ENCODE peak calls at places on chromosomes 11 and 22, in six cellular contexts. G is IMR-90; U is left colon; R is upper lobe of right lung; D is stimulated activated CD4-positive, alpha-beta T cell treated with anti-CD3 and anti-CD28 coated beads, Interleukin-4, amount 100 ng/mL, for 48 hours; T is mesenteric fat pad. K is an unnamed sample.
A peak's percentile ranks its signal among the peaks of the same experiment; 100 is the strongest.

GRCh38 chr22:24953294-24954113 is 988 bp downstream of the KIAA1671 start:
- DNase-seq in D (no peak), R (peak; percentile 74), U (peak; percentile 67), T (no peak), G (no peak), K (no peak)

GRCh38 chr22:25668437-25668836 is 73.6 kb upstream of the MYO18B start:
- DNase-seq in D (no peak), R (no peak), U (no peak), G (peak; percentile 52), T (no peak), K (no peak)

GRCh38 chr11:38835986-38836385 is 2237.9 kb upstream of the RAG2 start:
- DNase-seq in G (no peak), D (no peak), R (no peak), T (no peak), U (no peak), K (no peak)

GRCh38 chr11:68914761-68915160 is 11.1 kb downstream of the IGHMBP2 start:
- DNase-seq in T (no peak), U (no peak), R (no peak), D (no peak), G (no peak), K (no peak)

GRCh38 chr22:42313804-42314581 is 43.5 kb upstream of the TCF20 start:
- DNase-seq in R (no peak), D (no peak), G (peak; percentile 54), U (peak; percentile 77), T (no peak), K (no peak)

GRCh38 chr22:26364066-26365015 is 64.7 kb upstream of the ASPHD2 start:
- DNase-seq in T (no peak), R (no peak), G (peak; percentile 80), D (peak; percentile 18), U (peak; percentile 57), K (no peak)

GRCh38 chr22:26798433-26799065 is 141.2 kb downstream of the MIAT start:
- DNase-seq in D (no peak), U (peak; percentile 58), G (no peak), R (no peak), T (no peak), K (no peak)

GRCh38 chr22:43831561-43832392 is 19.7 kb upstream of the EFCAB6 start:
- DNase-seq in D (no peak), G (no peak), T (no peak), U (no peak), R (peak; percentile 59), K (no peak)

GRCh38 chr11:128595221-128595620 is 7.9 kb upstream of the ETS1 start:
- DNase-seq in U (no peak), G (peak; percentile 39), R (no peak), D (no peak), T (no peak), K (no peak)

GRCh38 chr22:46060292-46061123 is 83.5 kb upstream of the WNT7B start:
- DNase-seq in R (no peak), G (no peak), U (peak; percentile 1), D (no peak), T (no peak), K (no peak)

GRCh38 chr11:80122211-80122610 is 681.4 kb upstream of the TENM4 start:
- DNase-seq in R (no peak), T (no peak), G (no peak), D (no peak), U (no peak), K (no peak)

GRCh38 chr11:124897681-124898680 is at the start of gene ROBO4:
- DNase-seq in T (peak; percentile 88), D (no peak), G (peak; percentile 94), U (no peak), R (no peak), K (peak; percentile 29)

GRCh38 chr11:9962722-9963121 is 298.8 kb downstream of the SWAP70 start:
- DNase-seq in R (no peak), U (no peak), T (no peak), G (peak; percentile 23), D (no peak), K (no peak)

GRCh38 chr11:75475767-75476650 is 43.0 kb upstream of the KLHL35 start:
- DNase-seq in G (peak; percentile 60), U (peak; percentile 50), T (no peak), D (no peak), R (no peak), K (no peak)

GRCh38 chr22:29263791-29264216 is 4.0 kb downstream of the RHBDD3 start:
- DNase-seq in U (no peak), D (no peak), R (no peak), G (no peak), T (no peak), K (no peak)

GRCh38 chr11:74322667-74323066 is 11.2 kb upstream of the P4HA3 start:
- DNase-seq in U (no peak), G (peak; percentile 16), D (no peak), R (no peak), T (no peak), K (no peak)

GRCh38 chr11:69393865-69394233 is 87.6 kb upstream of the LINC01488 start:
- DNase-seq in U (no peak), G (no peak), T (no peak), D (no peak), R (no peak), K (no peak)

GRCh38 chr22:45518580-45518991 is 15.9 kb downstream of the FBLN1 start:
- DNase-seq in U (no peak), G (no peak), R (no peak), T (no peak), D (no peak), K (no peak)

GRCh38 chr11:62193954-62194353 is 3.9 kb downstream of the SCGB1D1 start:
- DNase-seq in T (no peak), D (no peak), G (no peak), R (no peak), U (no peak), K (no peak)

GRCh38 chr11:8793114-8793777 is 110.7 kb downstream of the RPL27A start:
- DNase-seq in U (no peak), G (peak; percentile 51), T (no peak), R (no peak), D (no peak), K (no peak)

GRCh38 chr11:110415081-110415480 is 14.7 kb upstream of the FDX1 start:
- DNase-seq in U (no peak), G (peak; percentile 36), T (no peak), D (no peak), R (no peak), K (no peak)

GRCh38 chr22:45861259-45861658 is 115.7 kb downstream of the WNT7B start:
- DNase-seq in U (no peak), G (no peak), D (no peak), R (no peak), T (no peak), K (no peak)

GRCh38 chr11:45333506-45333971 is 47.4 kb upstream of the SYT13 start:
- DNase-seq in T (no peak), U (peak; percentile 16), D (no peak), R (no peak), G (peak; percentile 65), K (peak; percentile 2)

GRCh38 chr11:65983589-65983987 is 18.4 kb downstream of the EIF1AD start:
- DNase-seq in G (no peak), U (no peak), T (no peak), R (no peak), D (no peak), K (no peak)

GRCh38 chr11:91243630-91244029 is 981.0 kb upstream of the FAT3 start:
- DNase-seq in D (no peak), U (no peak), T (no peak), R (no peak), G (no peak), K (no peak)

GRCh38 chr11:76592961-76593360 is 77.6 kb downstream of the LRRC32 start:
- DNase-seq in D (no peak), U (peak; percentile 82), T (peak; percentile 74), G (no peak), R (no peak), K (no peak)

GRCh38 chr11:9701799-9702198 is 37.9 kb downstream of the SWAP70 start:
- DNase-seq in D (no peak), G (no peak), R (no peak), T (no peak), U (no peak), K (no peak)

GRCh38 chr22:48520888-48521600 is 1306.6 kb downstream of the BRD1 start:
- DNase-seq in G (no peak), R (no peak), U (no peak), T (no peak), D (no peak), K (no peak)

GRCh38 chr11:6646631-6647281 is 8.9 kb downstream of the DCHS1 start:
- DNase-seq in G (peak; percentile 60), U (no peak), R (no peak), T (no peak), D (no peak), K (no peak)

GRCh38 chr11:122690801-122691649 is 35.5 kb downstream of the UBASH3B start:
- DNase-seq in R (no peak), T (no peak), G (peak; percentile 57), D (no peak), U (no peak), K (no peak)

GRCh38 chr11:6855971-6856542 is 6.8 kb upstream of the OR10A2 start:
- DNase-seq in T (no peak), R (no peak), D (no peak), G (peak; percentile 67), U (no peak), K (no peak)

GRCh38 chr22:45398214-45398613 is 15.2 kb downstream of the SMC1B start:
- DNase-seq in D (no peak), T (no peak), G (no peak), R (no peak), U (no peak), K (no peak)

GRCh38 chr11:84720706-84721402 is 906.3 kb downstream of the DLG2 start:
- DNase-seq in R (peak; percentile 69), T (no peak), D (no peak), U (peak; percentile 26), G (no peak), K (no peak)

GRCh38 chr11:35047179-35047578 is 91.8 kb upstream of the CD44 start:
- DNase-seq in U (no peak), T (no peak), G (no peak), R (no peak), D (no peak), K (no peak)

GRCh38 chr11:115552151-115552550 is 47.9 kb upstream of the CADM1 start:
- DNase-seq in D (no peak), R (no peak), T (no peak), U (no peak), G (no peak), K (no peak)